ENCODE peak calls at places on chromosomes 4 and X, in five cellular contexts. K is PC-3, H is GM23338, G is SK-N-SH, W is HCT116. E is an unnamed sample.

GRCh38 chrX:68650491-68650890 is 3.0 kb downstream of the STARD8 start:
- DNase-seq in K (peak; percentile 13), H (no peak), W (no peak), G (no peak), E (no peak)

GRCh38 chr4:56757270-56757746 is 64.2 kb downstream of the SPINK2 start:
- DNase-seq in W (no peak), K (peak; percentile 78), G (no peak), H (no peak), E (peak; percentile 20)

GRCh38 chr4:10082459-10083272 is 33.9 kb downstream of the WDR1 start:
- DNase-seq in H (no peak), W (no peak), K (no peak), G (no peak), E (no peak)

GRCh38 chr4:85968945-85969830 is 390.7 kb downstream of the MAPK10 start:
- DNase-seq in G (peak; percentile 31), K (peak; percentile 81), H (peak; percentile 73), W (no peak), E (no peak)

GRCh38 chr4:80713409-80713808 is 317.1 kb upstream of the BMP3 start:
- DNase-seq in H (no peak), W (no peak), K (no peak), G (no peak), E (no peak)

GRCh38 chr4:20761826-20762225 is 61.6 kb downstream of the PACRGL start:
- DNase-seq in G (no peak), K (no peak), H (no peak), W (no peak), E (no peak)

GRCh38 chr4:4421356-4421755 is 34.5 kb downstream of the NSG1 start:
- DNase-seq in K (no peak), G (no peak), H (no peak), W (no peak), E (no peak)

GRCh38 chr4:73844352-73844751 is 7.9 kb downstream of the CXCL6 start:
- DNase-seq in W (no peak), K (peak; percentile 95), H (no peak), G (no peak), E (no peak)

GRCh38 chr4:3628868-3629175 is 96.6 kb upstream of the LRPAP1 start:
- DNase-seq in W (no peak), H (no peak), K (no peak), G (no peak), E (no peak)

GRCh38 chrX:41478397-41478911 is 31.3 kb downstream of the NYX start:
- DNase-seq in H (peak; percentile 8), G (no peak), K (peak; percentile 5), W (no peak), E (no peak)

GRCh38 chrX:3678287-3678686 is 35.2 kb downstream of the PRKX start:
- DNase-seq in W (no peak), G (no peak), H (no peak), K (no peak), E (no peak)
- H3K9me2 ChIP-seq in W (no peaks in the 10 kb centered on the region), G (no peaks in the 10 kb centered on the region), H (no peaks in the 10 kb centered on the region), K (no peaks in the 10 kb centered on the region), E (no peaks in the 10 kb centered on the region)

GRCh38 chr4:27915822-27916221 is 1055.2 kb downstream of the STIM2 start:
- DNase-seq in H (no peak), G (no peak), K (no peak), W (no peak), E (no peak)
- H3K4me2 ChIP-seq in H (no peak overlapping the region), G (no peak overlapping the region), K (no peak overlapping the region), W (no peak overlapping the region), E (no peak overlapping the region)

DNA sequence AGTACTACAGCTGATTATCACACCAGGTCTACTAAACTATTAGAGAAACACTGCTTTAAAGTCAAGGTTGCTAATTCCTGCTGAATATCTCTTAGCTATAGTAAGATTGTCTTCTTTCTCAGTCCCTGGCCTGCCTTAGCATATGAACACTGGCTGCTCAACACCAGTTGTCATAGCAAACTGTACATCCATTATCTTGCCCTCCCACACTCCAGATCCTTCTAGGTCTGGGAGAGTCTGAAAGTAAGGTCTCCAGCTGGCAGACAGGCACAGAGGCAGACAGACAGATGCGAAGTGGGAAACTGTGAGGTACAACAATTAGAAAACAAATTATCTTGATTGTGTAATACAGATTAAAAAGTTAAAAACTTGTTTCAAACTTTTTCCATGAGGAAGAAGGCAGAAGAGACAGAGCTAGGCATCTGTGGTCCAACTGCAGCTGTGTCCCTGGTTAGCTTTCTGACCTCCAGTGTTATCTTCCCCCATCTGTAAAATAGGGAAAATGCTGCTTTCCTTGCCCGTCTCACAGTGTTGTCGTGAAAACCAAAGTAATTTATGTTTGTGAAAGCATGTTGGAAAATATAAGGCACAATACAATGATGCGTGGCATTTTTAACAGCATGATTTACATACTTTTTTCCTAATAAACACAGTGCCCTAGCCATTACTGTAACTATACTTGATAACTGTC is 133.8 kb downstream of the KLHL13 start:
- DNase-seq in H (no peak), W (no peak), K (no peak), G (no peak), E (no peak)
- H3K9me2 ChIP-seq in H (no peaks in the 10 kb centered on the region), W (no peaks in the 10 kb centered on the region), K (no peaks in the 10 kb centered on the region), G (no peaks in the 10 kb centered on the region), E (no peaks in the 10 kb centered on the region)

DNA sequence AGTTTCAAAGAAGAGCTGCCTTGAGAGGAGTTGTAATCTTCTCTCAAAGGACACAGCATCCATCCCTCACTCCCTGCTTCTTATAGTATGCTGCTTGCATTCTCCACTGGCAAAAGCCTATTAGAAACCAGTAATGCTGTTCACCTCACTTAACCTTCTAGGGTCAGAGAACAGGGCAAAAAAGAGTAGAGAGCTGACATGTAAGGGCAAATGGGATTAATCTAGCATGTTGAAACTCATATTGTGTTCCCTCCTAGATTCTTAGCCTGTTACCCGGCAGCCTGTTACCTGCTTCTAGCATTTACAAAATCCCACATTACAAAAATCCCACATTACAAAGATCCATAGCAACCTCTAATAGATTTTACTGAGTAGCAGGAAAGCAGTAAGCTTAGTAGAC is 244.7 kb downstream of the SLC7A11 start:
- DNase-seq in G (no peak), W (no peak), H (no peak), K (no peak), E (no peak)
- H3K4me2 ChIP-seq in G (no peak overlapping the region), W (no peak overlapping the region), H (no peak overlapping the region), K (no peak overlapping the region), E (no peak overlapping the region)

GRCh38 chr4:155853189-155853588 is 12.9 kb downstream of the ASIC5 start:
- DNase-seq in K (no peak), W (no peak), G (no peak), H (no peak), E (no peak)

GRCh38 chr4:155849042-155849441 is 17.0 kb downstream of the ASIC5 start:
- DNase-seq in G (no peak), K (no peak), H (no peak), W (no peak), E (no peak)

GRCh38 chr4:155855897-155856296 is 10.2 kb downstream of the ASIC5 start:
- DNase-seq in H (no peak), G (no peak), W (no peak), K (no peak), E (no peak)

DNA sequence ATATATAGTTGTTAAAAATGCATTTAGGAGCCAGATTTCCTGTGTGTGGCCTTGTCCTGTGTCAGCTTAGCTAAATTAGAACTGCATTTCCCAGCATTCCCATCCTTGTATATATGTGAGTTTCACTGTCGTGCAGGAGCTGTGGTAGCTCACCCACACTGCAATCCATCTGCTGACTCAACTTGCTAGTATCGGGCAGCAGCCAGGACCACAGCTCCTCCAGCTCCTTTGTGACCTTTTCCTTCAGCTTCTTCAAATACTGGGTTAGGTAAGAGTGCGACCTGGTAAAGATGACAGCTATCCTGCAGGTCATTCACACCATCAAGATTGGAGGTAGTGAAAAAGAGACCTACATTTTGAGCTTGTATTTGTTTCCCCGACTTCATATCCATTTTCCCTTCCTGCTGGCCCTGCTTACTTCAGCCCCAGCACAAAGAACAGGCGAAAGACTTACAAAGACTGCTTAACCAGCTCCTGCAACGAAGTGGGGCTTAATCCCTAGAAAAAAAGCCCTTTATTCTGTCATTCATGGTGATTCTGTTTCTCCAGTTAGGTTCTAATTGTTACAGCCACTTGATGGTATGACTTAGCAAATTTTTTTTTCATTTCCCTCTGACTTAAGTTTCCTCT is 11.4 kb downstream of the ASIC5 start:
- DNase-seq in H (no peak), K (no peak), G (no peak), W (no peak), E (peak; percentile 15)
- H3K9me2 ChIP-seq in H (peaks cover 5% of the 10 kb centered on the region), K (no peaks in the 10 kb centered on the region), G (no peaks in the 10 kb centered on the region), W (no peaks in the 10 kb centered on the region), E (no peaks in the 10 kb centered on the region)

E was measured in PC-9.